ENCODE peak calls at places on chromosomes 11 and 22, in six cellular contexts. V is MCF 10A, O is colonic mucosa, Z is fibroblast of pulmonary artery, Y is HuH-7.5, N is NCI-H2029. I is an unnamed sample.

GRCh38 chr22:32644252-32645100 is 157.0 kb upstream of the TIMP3 start:
- DNase-seq in V (peak; percentile 75), O (peak; percentile 30), Z (peak; percentile 64), Y (peak; percentile 71), N (peak; percentile 75), I (peak; percentile 32)

GRCh38 chr22:28907311-28908008 is 24.1 kb downstream of the ZNRF3 start:
- DNase-seq in V (no peak), O (no peak), Z (no peak), Y (no peak), N (no peak), I (no peak)

GRCh38 chr22:47176573-47177333 is 414.3 kb downstream of the TBC1D22A start:
- DNase-seq in V (no peak), O (no peak), Z (no peak), Y (no peak), N (no peak), I (no peak)

GRCh38 chr22:25282671-25283561 is 63.5 kb downstream of the CRYBB2 start:
- DNase-seq in V (no peak), O (no peak), Z (no peak), Y (peak; percentile 22), N (no peak), I (no peak)

GRCh38 chr11:126991596-126991995 is 9.0 kb downstream of the KIRREL3 start:
- DNase-seq in V (no peak), O (no peak), Z (peak; percentile 17), Y (no peak), N (no peak), I (no peak)

GRCh38 chr11:11605821-11606450 is 15.9 kb downstream of the GALNT18 start:
- DNase-seq in V (no peak), O (no peak), Z (no peak), Y (no peak), N (peak; percentile 58), I (no peak)

GRCh38 chr11:46134540-46134939 is 13.3 kb upstream of the PHF21A start:
- DNase-seq in V (no peak), O (no peak), Z (no peak), Y (no peak), N (no peak), I (no peak)

GRCh38 chr11:16853859-16854258 is 115.4 kb downstream of the C11orf58 start:
- DNase-seq in V (no peak), O (no peak), Z (no peak), Y (no peak), N (no peak), I (no peak)

GRCh38 chr11:46414466-46414796 is 22.9 kb upstream of the CHRM4 start:
- DNase-seq in V (no peak), O (no peak), Z (no peak), Y (no peak), N (no peak), I (no peak)

GRCh38 chr22:32723632-32724031 is 77.9 kb upstream of the TIMP3 start:
- DNase-seq in V (peak; percentile 77), O (peak; percentile 46), Z (peak; percentile 86), Y (no peak), N (no peak), I (peak; percentile 96)

GRCh38 chr22:17633217-17633997 is 4.9 kb upstream of the ATP6V1E1 start:
- DNase-seq in V (peak; percentile 77), O (no peak), Z (peak; percentile 73), Y (peak; percentile 27), N (no peak), I (peak; percentile 92)

GRCh38 chr11:65817312-65817814 is 16.4 kb upstream of the SNX32 start:
- DNase-seq in V (no peak), O (no peak), Z (peak; percentile 12), Y (no peak), N (no peak), I (no peak)